ENCODE peak calls at places on chromosomes 4 and X, in eight cellular contexts. One of them, this sample, is unnamed.

GRCh38 chrX:129649268-129650182 is 5.2 kb downstream of the APLN start:
- DNase-seq in osteocyte: peak
- DNase-seq in astrocyte of the spinal cord: no peak
- DNase-seq in AG04449: no peak
- DNase-seq in CD4-positive, alpha-beta T cell: no peak
- DNase-seq in endothelial cell of umbilical vein: no peak
- DNase-seq in SK-N-SH: peak
- DNase-seq in Panc1: no peak
- DNase-seq in this sample: no peak

GRCh38 chrX:74343970-74344622 is 40.1 kb downstream of the ZCCHC13 start:
- DNase-seq in SK-N-SH: peak
- DNase-seq in AG04449: peak
- DNase-seq in CD4-positive, alpha-beta T cell: peak
- DNase-seq in endothelial cell of umbilical vein: peak
- DNase-seq in Panc1: peak
- DNase-seq in osteocyte: no peak
- DNase-seq in astrocyte of the spinal cord: peak
- DNase-seq in this sample: peak

GRCh38 chr4:20829958-20830357 is 129.7 kb downstream of the PACRGL start:
- DNase-seq in Panc1: no peak
- DNase-seq in astrocyte of the spinal cord: no peak
- DNase-seq in SK-N-SH: no peak
- DNase-seq in osteocyte: no peak
- DNase-seq in AG04449: no peak
- DNase-seq in endothelial cell of umbilical vein: peak
- DNase-seq in CD4-positive, alpha-beta T cell: no peak
- DNase-seq in this sample: no peak

GRCh38 chr4:38605794-38606586 is 58.0 kb upstream of the KLF3 start:
- DNase-seq in CD4-positive, alpha-beta T cell: no peak
- DNase-seq in osteocyte: peak
- DNase-seq in endothelial cell of umbilical vein: no peak
- DNase-seq in AG04449: no peak
- DNase-seq in astrocyte of the spinal cord: no peak
- DNase-seq in SK-N-SH: no peak
- DNase-seq in Panc1: no peak
- DNase-seq in this sample: no peak

GRCh38 chr4:42626629-42627028 is 30.3 kb downstream of the ATP8A1 start:
- DNase-seq in AG04449: no peak
- DNase-seq in Panc1: no peak
- DNase-seq in endothelial cell of umbilical vein: no peak
- DNase-seq in CD4-positive, alpha-beta T cell: no peak
- DNase-seq in osteocyte: no peak
- DNase-seq in SK-N-SH: no peak
- DNase-seq in astrocyte of the spinal cord: no peak
- DNase-seq in this sample: no peak

GRCh38 chrX:104282326-104282725 is 27.6 kb upstream of the ESX1 start:
- DNase-seq in osteocyte: no peak
- DNase-seq in astrocyte of the spinal cord: no peak
- DNase-seq in SK-N-SH: no peak
- DNase-seq in Panc1: no peak
- DNase-seq in AG04449: no peak
- DNase-seq in CD4-positive, alpha-beta T cell: no peak
- DNase-seq in endothelial cell of umbilical vein: no peak
- DNase-seq in this sample: no peak

GRCh38 chr4:38160487-38161207 is 200.4 kb downstream of the PTTG2 start:
- DNase-seq in astrocyte of the spinal cord: peak
- DNase-seq in osteocyte: no peak
- DNase-seq in CD4-positive, alpha-beta T cell: peak
- DNase-seq in SK-N-SH: no peak
- DNase-seq in AG04449: peak
- DNase-seq in Panc1: no peak
- DNase-seq in endothelial cell of umbilical vein: peak
- DNase-seq in this sample: no peak

GRCh38 chr4:101304916-101305315 is 42.4 kb downstream of the PPP3CA start:
- DNase-seq in endothelial cell of umbilical vein: no peak
- DNase-seq in Panc1: no peak
- DNase-seq in osteocyte: no peak
- DNase-seq in astrocyte of the spinal cord: peak
- DNase-seq in CD4-positive, alpha-beta T cell: no peak
- DNase-seq in SK-N-SH: peak
- DNase-seq in AG04449: peak
- DNase-seq in this sample: no peak

GRCh38 chrX:67353651-67354370 is 190.0 kb upstream of the AR start:
- DNase-seq in astrocyte of the spinal cord: no peak
- DNase-seq in SK-N-SH: no peak
- DNase-seq in endothelial cell of umbilical vein: no peak
- DNase-seq in osteocyte: no peak
- DNase-seq in AG04449: no peak
- DNase-seq in Panc1: no peak
- DNase-seq in CD4-positive, alpha-beta T cell: no peak
- DNase-seq in this sample: no peak

GRCh38 chr4:25949166-25949748 is 35.2 kb downstream of the SMIM20 start:
- DNase-seq in SK-N-SH: no peak
- DNase-seq in AG04449: no peak
- DNase-seq in CD4-positive, alpha-beta T cell: no peak
- DNase-seq in endothelial cell of umbilical vein: no peak
- DNase-seq in astrocyte of the spinal cord: no peak
- DNase-seq in Panc1: no peak
- DNase-seq in osteocyte: no peak
- DNase-seq in this sample: no peak

DNA sequence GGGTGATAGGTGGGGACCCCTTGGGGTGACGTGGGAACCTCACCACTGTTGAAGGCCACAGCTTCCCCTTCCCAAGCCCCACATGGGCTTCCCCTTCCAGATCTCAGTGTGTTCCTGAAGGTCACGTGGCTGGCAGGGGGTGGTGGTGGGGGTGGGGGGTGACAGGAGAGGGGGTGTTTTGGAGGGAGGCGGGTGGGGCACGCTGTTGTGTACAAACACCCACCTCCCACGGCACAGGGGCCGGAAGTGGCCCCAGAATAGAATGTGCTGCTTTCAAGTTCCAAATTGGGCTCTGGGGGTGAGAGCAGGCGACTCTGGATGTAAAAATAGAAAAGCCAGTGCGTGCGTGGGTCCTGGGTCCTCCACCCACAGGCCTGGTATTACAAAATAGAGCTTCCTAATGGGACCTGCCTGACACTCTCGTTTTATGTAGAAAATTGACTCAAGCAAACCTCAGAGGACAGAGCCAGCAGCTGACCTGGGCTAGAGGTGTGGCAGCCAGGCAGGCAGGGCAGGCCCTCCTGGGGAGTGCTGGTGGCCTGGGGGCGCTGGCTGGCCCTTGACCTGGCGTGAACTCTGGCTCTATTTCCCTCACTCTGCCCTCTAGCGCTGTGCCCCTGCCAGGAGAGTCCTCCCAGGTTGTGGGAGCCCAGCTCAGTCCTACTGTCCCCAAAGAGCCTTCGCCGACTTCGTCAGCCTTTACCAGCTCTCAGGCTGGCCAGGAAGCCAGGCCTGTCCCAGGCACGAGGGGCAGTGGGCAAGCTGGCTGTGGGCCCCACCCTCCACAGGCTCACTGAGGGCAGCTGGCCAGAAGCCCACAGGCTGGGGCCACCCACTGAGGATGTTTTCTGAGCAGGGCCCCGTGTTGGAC is 5.4 kb upstream of the SH3BP2 start:
- DNase-seq in endothelial cell of umbilical vein: no peak
- DNase-seq in AG04449: no peak
- DNase-seq in SK-N-SH: peak
- DNase-seq in CD4-positive, alpha-beta T cell: peak
- DNase-seq in osteocyte: no peak
- DNase-seq in astrocyte of the spinal cord: no peak
- DNase-seq in Panc1: no peak
- DNase-seq in this sample: no peak
- TF ChIP-seq CTCF in endothelial cell of umbilical vein: no peak
- TF ChIP-seq CTCF in AG04449: no peak
- TF ChIP-seq CTCF in SK-N-SH: no peak
- TF ChIP-seq CTCF in CD4-positive, alpha-beta T cell: no peak
- TF ChIP-seq CTCF in osteocyte: no peak
- TF ChIP-seq CTCF in astrocyte of the spinal cord: no peak
- TF ChIP-seq CTCF in Panc1: no peak
- TF ChIP-seq CTCF in this sample: no peak

DNA sequence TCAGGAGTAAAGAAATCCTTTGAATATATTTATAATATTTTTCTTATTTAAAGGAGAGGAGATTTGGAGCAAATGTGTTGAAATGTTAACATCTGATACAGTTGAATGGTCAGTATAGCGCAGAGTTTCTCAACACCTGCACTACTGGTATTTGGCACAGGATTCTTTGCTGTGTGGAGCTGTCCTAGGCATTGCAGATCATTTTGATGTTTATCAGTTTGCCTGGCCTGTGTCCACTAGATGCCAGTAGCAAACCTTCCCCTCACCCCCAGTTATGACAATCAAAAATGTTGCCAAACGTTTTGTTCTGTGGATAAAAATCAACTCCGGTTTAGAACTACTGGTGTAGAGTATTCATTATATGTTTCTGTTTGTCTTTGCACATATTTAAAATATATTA is 765.3 kb upstream of the SLIT2 start:
- DNase-seq in SK-N-SH: peak
- DNase-seq in Panc1: no peak
- DNase-seq in CD4-positive, alpha-beta T cell: no peak
- DNase-seq in astrocyte of the spinal cord: no peak
- DNase-seq in osteocyte: no peak
- DNase-seq in AG04449: no peak
- DNase-seq in endothelial cell of umbilical vein: peak
- DNase-seq in this sample: peak
- TF ChIP-seq CTCF in SK-N-SH: peak
- TF ChIP-seq CTCF in Panc1: peak
- TF ChIP-seq CTCF in CD4-positive, alpha-beta T cell: no peak
- TF ChIP-seq CTCF in astrocyte of the spinal cord: peak
- TF ChIP-seq CTCF in osteocyte: peak
- TF ChIP-seq CTCF in AG04449: no peak
- TF ChIP-seq CTCF in endothelial cell of umbilical vein: peak
- TF ChIP-seq CTCF in this sample: peak

GRCh38 chrX:141468940-141469339 is 115.6 kb downstream of the SPANXA1 start:
- DNase-seq in astrocyte of the spinal cord: peak
- DNase-seq in SK-N-SH: no peak
- DNase-seq in endothelial cell of umbilical vein: peak
- DNase-seq in CD4-positive, alpha-beta T cell: no peak
- DNase-seq in Panc1: no peak
- DNase-seq in osteocyte: no peak
- DNase-seq in AG04449: peak
- DNase-seq in this sample: no peak

GRCh38 chrX:141469469-141469868 is 115.1 kb downstream of the SPANXA1 start:
- DNase-seq in SK-N-SH: no peak
- DNase-seq in CD4-positive, alpha-beta T cell: no peak
- DNase-seq in Panc1: no peak
- DNase-seq in AG04449: no peak
- DNase-seq in astrocyte of the spinal cord: no peak
- DNase-seq in osteocyte: no peak
- DNase-seq in endothelial cell of umbilical vein: no peak
- DNase-seq in this sample: no peak

GRCh38 chrX:141467442-141467841 is 117.1 kb downstream of the SPANXA1 start:
- DNase-seq in osteocyte: no peak
- DNase-seq in CD4-positive, alpha-beta T cell: no peak
- DNase-seq in SK-N-SH: peak
- DNase-seq in astrocyte of the spinal cord: no peak
- DNase-seq in endothelial cell of umbilical vein: peak
- DNase-seq in Panc1: no peak
- DNase-seq in AG04449: no peak
- DNase-seq in this sample: no peak
- TF ChIP-seq CTCF in osteocyte: peak
- TF ChIP-seq CTCF in CD4-positive, alpha-beta T cell: no peak
- TF ChIP-seq CTCF in SK-N-SH: peak
- TF ChIP-seq CTCF in astrocyte of the spinal cord: peak
- TF ChIP-seq CTCF in endothelial cell of umbilical vein: peak
- TF ChIP-seq CTCF in Panc1: peak
- TF ChIP-seq CTCF in AG04449: no peak
- TF ChIP-seq CTCF in this sample: peak

DNA sequence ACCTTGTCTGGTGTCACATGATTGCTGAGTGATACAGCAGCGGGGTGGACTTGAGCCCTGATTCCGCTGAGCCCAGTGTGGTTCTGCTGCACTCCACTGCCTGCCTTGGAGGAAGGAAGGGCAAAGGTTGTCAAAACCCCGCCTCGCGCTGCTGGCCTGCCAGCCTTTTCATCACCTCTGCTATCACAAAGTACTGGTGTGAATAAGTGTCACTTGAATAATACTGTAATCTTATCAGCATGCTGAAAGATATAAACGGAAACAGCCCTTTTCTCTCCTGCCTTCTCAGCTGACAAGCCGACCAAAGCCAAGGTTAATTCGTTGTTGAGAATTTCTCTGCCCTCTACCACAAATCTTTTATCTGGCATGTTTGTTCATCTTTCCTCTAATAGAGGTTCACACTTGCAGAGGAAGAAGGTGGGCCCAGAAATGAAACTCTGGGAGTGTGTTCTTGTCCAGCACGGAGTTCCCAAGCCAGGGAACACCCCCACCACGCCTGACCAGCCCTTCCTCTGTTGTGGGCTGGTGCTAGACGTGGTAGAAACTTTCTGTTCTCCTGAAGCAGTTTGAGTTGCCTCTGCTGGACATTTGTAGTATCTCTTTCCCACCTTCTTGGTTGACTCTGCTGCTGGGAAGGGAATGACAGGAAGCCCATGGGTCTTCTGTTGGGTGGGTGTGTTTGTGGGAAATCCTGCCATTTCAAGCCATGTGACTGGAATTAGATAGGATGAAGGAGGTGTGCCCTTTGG is 21.5 kb downstream of the FHDC1 start:
- DNase-seq in endothelial cell of umbilical vein: peak
- DNase-seq in osteocyte: no peak
- DNase-seq in astrocyte of the spinal cord: no peak
- DNase-seq in AG04449: no peak
- DNase-seq in CD4-positive, alpha-beta T cell: no peak
- DNase-seq in SK-N-SH: no peak
- DNase-seq in Panc1: no peak
- DNase-seq in this sample: no peak
- TF ChIP-seq CTCF in endothelial cell of umbilical vein: peak
- TF ChIP-seq CTCF in osteocyte: peak
- TF ChIP-seq CTCF in astrocyte of the spinal cord: no peak
- TF ChIP-seq CTCF in AG04449: no peak
- TF ChIP-seq CTCF in CD4-positive, alpha-beta T cell: no peak
- TF ChIP-seq CTCF in SK-N-SH: no peak
- TF ChIP-seq CTCF in Panc1: no peak
- TF ChIP-seq CTCF in this sample: peak